ENCODE peak calls at places on chromosomes 1 and 21, in six cellular contexts. M is choroid plexus epithelial cell; E is activated effector memory CD4-positive, alpha-beta T cell treated with anti-CD3 and anti-CD28 coated beads, Interleukin-2, amount 50 U/mL, for 16 hours; H is endothelial cell; K is NCI-H748 treated with DMSO at 0.1 percent for 48 hours; S is HT-29. R is an unnamed sample.
A peak's percentile ranks its signal among the peaks of the same experiment; 100 is the strongest.

GRCh38 chr1:223087231-223087990 is 55.6 kb downstream of the TLR5 start:
- DNase-seq in M (no peak), S (no peak), K (no peak), E (no peak), H (no peak), R (no peak)

GRCh38 chr1:167120899-167121298 is 27.0 kb downstream of the STYXL2 start:
- DNase-seq in H (no peak), M (no peak), E (no peak), K (no peak), S (no peak), R (no peak)

GRCh38 chr1:222777463-222777862 is 37.4 kb upstream of the DISP1 start:
- DNase-seq in H (no peak), S (no peak), E (no peak), K (peak; percentile 53), M (peak; percentile 78), R (no peak)

GRCh38 chr1:203368624-203369451 is 17.9 kb upstream of the FMOD start:
- DNase-seq in H (no peak), E (no peak), M (peak; percentile 86), S (peak; percentile 5), K (no peak), R (no peak)

GRCh38 chr1:32886012-32886827 is at the start of gene HPCA:
- DNase-seq in M (peak; percentile 57), E (peak; percentile 68), K (no peak), H (peak; percentile 93), S (no peak), R (peak; percentile 73)

GRCh38 chr1:84892657-84893618 is at the start of gene LPAR3:
- DNase-seq in S (no peak), H (peak; percentile 31), E (peak; percentile 65), M (peak; percentile 24), K (no peak), R (no peak)

GRCh38 chr1:222105393-222105737 is 363.5 kb upstream of the DUSP10 start:
- DNase-seq in E (no peak), H (no peak), M (no peak), S (peak; percentile 77), K (no peak), R (no peak)

GRCh38 chr1:150513275-150513885 is 2.2 kb upstream of the FALEC start:
- DNase-seq in E (no peak), S (no peak), M (no peak), H (no peak), K (no peak), R (no peak)

GRCh38 chr1:206705187-206705586 is 20.5 kb downstream of the MAPKAPK2 start:
- DNase-seq in H (no peak), M (peak; percentile 66), E (no peak), K (peak; percentile 85), S (no peak), R (no peak)

GRCh38 chr1:169044296-169044695 is 62.2 kb upstream of the ATP1B1 start:
- DNase-seq in K (no peak), S (peak; percentile 54), M (peak; percentile 18), E (peak; percentile 69), H (no peak), R (no peak)

GRCh38 chr1:41387667-41388091 is 26.4 kb downstream of the FOXO6 start:
- DNase-seq in H (no peak), K (peak; percentile 100), E (no peak), M (peak; percentile 49), S (peak; percentile 36), R (no peak)

GRCh38 chr1:26522073-26522472 is 7.5 kb upstream of the RPS6KA1 start:
- DNase-seq in S (no peak), K (no peak), H (no peak), E (no peak), M (no peak), R (no peak)

GRCh38 chr1:104780470-104781078 is 1030.9 kb downstream of the AMY1C start:
- DNase-seq in H (peak; percentile 39), K (peak; percentile 73), E (no peak), S (peak; percentile 51), M (peak; percentile 42), R (peak; percentile 2)

GRCh38 chr1:201732351-201732750 is 96.6 kb upstream of the IPO9 start:
- DNase-seq in H (no peak), K (no peak), S (no peak), E (no peak), M (peak; percentile 67), R (no peak)

GRCh38 chr21:38460171-38460742 is 38.0 kb downstream of the ERG start:
- DNase-seq in M (peak; percentile 81), K (no peak), H (no peak), S (no peak), E (no peak), R (no peak)

GRCh38 chr1:157403203-157403602 is 149.1 kb downstream of the FCRL5 start:
- DNase-seq in K (no peak), E (no peak), M (no peak), S (peak; percentile 35), H (no peak), R (peak; percentile 38)

GRCh38 chr1:232226197-232226681 is 403.7 kb downstream of the SIPA1L2 start:
- DNase-seq in E (peak; percentile 64), S (no peak), M (peak; percentile 60), K (no peak), H (peak; percentile 5), R (peak; percentile 45)

GRCh38 chr1:63935148-63935547 is 161.3 kb downstream of the ROR1 start:
- DNase-seq in M (peak; percentile 38), H (no peak), E (no peak), K (no peak), S (peak; percentile 57), R (no peak)

GRCh38 chr1:71093938-71094337 is 13.1 kb upstream of the ZRANB2 start:
- DNase-seq in S (peak; percentile 7), H (no peak), M (peak; percentile 65), K (no peak), E (no peak), R (no peak)

GRCh38 chr1:210239295-210240155 is 6.9 kb downstream of the SERTAD4 start:
- DNase-seq in K (no peak), H (peak; percentile 41), E (no peak), S (no peak), M (peak; percentile 66), R (peak; percentile 48)

GRCh38 chr1:112575154-112575804 is 43.7 kb downstream of the ST7L start:
- DNase-seq in K (no peak), E (no peak), M (peak; percentile 98), S (peak; percentile 65), H (no peak), R (peak; percentile 40)

GRCh38 chr1:50163674-50164073 is 55.0 kb downstream of the ELAVL4 start:
- DNase-seq in H (no peak), S (no peak), E (no peak), M (no peak), K (no peak), R (no peak)

GRCh38 chr1:247111636-247112478 is 7.7 kb upstream of the ZNF669 start:
- DNase-seq in M (peak; percentile 34), E (no peak), H (peak; percentile 36), S (peak; percentile 47), K (no peak), R (peak; percentile 72)

GRCh38 chr1:193567937-193568336 is 381.5 kb upstream of the B3GALT2 start:
- DNase-seq in E (no peak), M (no peak), K (no peak), S (no peak), H (no peak), R (no peak)

GRCh38 chr1:4002061-4002521 is 102.0 kb upstream of the C1orf174 start:
- DNase-seq in S (no peak), E (peak; percentile 44), M (no peak), H (no peak), K (no peak), R (no peak)

GRCh38 chr1:33219886-33220661 is 36.2 kb upstream of the ZNF362 start:
- DNase-seq in S (no peak), E (no peak), K (no peak), M (no peak), H (no peak), R (peak; percentile 53)

GRCh38 chr1:26772687-26773086 is 15.1 kb upstream of the PIGV start:
- DNase-seq in K (no peak), H (no peak), E (no peak), S (no peak), M (peak; percentile 63), R (no peak)

R was measured in H54.